ENCODE peak calls at places on chromosomes 2 and 18, in seven cellular contexts. One of them, this sample, is unnamed.

GRCh38 chr2:70978388-70979357 is at the start of gene ANKRD53:
- DNase-seq in esophagus muscularis mucosa: peak
- DNase-seq in CD8-positive, alpha-beta T cell: no peak
- DNase-seq in AG04450: no peak
- DNase-seq in CD8-positive, alpha-beta memory T cell: peak
- DNase-seq in A549: no peak
- DNase-seq in coronary artery: peak
- DNase-seq in this sample: peak

GRCh38 chr2:232850039-232850438 is 20.0 kb upstream of the SNORC start:
- DNase-seq in esophagus muscularis mucosa: no peak
- DNase-seq in CD8-positive, alpha-beta T cell: no peak
- DNase-seq in AG04450: no peak
- DNase-seq in CD8-positive, alpha-beta memory T cell: no peak
- DNase-seq in A549: no peak
- DNase-seq in coronary artery: no peak
- DNase-seq in this sample: no peak

GRCh38 chr18:76771132-76771824 is 51.1 kb upstream of the ZNF236 start:
- DNase-seq in esophagus muscularis mucosa: no peak
- DNase-seq in CD8-positive, alpha-beta T cell: no peak
- DNase-seq in AG04450: no peak
- DNase-seq in CD8-positive, alpha-beta memory T cell: no peak
- DNase-seq in A549: no peak
- DNase-seq in coronary artery: no peak
- DNase-seq in this sample: no peak

GRCh38 chr2:145380436-145381017 is 860.6 kb upstream of the ZEB2 start:
- DNase-seq in esophagus muscularis mucosa: no peak
- DNase-seq in CD8-positive, alpha-beta T cell: no peak
- DNase-seq in AG04450: peak
- DNase-seq in CD8-positive, alpha-beta memory T cell: no peak
- DNase-seq in A549: peak
- DNase-seq in coronary artery: no peak
- DNase-seq in this sample: no peak

GRCh38 chr2:45178854-45179253 is 169.6 kb upstream of the SIX2 start:
- DNase-seq in esophagus muscularis mucosa: no peak
- DNase-seq in CD8-positive, alpha-beta T cell: no peak
- DNase-seq in AG04450: no peak
- DNase-seq in CD8-positive, alpha-beta memory T cell: no peak
- DNase-seq in A549: no peak
- DNase-seq in coronary artery: no peak
- DNase-seq in this sample: no peak

GRCh38 chr2:105102963-105103421 is 65.1 kb downstream of the MRPS9 start:
- DNase-seq in esophagus muscularis mucosa: no peak
- DNase-seq in CD8-positive, alpha-beta T cell: no peak
- DNase-seq in AG04450: peak
- DNase-seq in CD8-positive, alpha-beta memory T cell: no peak
- DNase-seq in A549: no peak
- DNase-seq in coronary artery: no peak
- DNase-seq in this sample: no peak

GRCh38 chr2:44904578-44904977 is 36.9 kb upstream of the SIX3 start:
- DNase-seq in esophagus muscularis mucosa: no peak
- DNase-seq in CD8-positive, alpha-beta T cell: no peak
- DNase-seq in AG04450: no peak
- DNase-seq in CD8-positive, alpha-beta memory T cell: no peak
- DNase-seq in A549: no peak
- DNase-seq in coronary artery: no peak
- DNase-seq in this sample: no peak

GRCh38 chr18:58789856-58790255 is 74.8 kb upstream of the ZNF532 start:
- DNase-seq in esophagus muscularis mucosa: no peak
- DNase-seq in CD8-positive, alpha-beta T cell: no peak
- DNase-seq in AG04450: no peak
- DNase-seq in CD8-positive, alpha-beta memory T cell: no peak
- DNase-seq in A549: no peak
- DNase-seq in coronary artery: no peak
- DNase-seq in this sample: no peak

GRCh38 chr2:226431301-226431955 is 368.2 kb downstream of the IRS1 start:
- DNase-seq in esophagus muscularis mucosa: no peak
- DNase-seq in CD8-positive, alpha-beta T cell: no peak
- DNase-seq in AG04450: no peak
- DNase-seq in CD8-positive, alpha-beta memory T cell: no peak
- DNase-seq in A549: no peak
- DNase-seq in coronary artery: no peak
- DNase-seq in this sample: no peak

GRCh38 chr2:128172191-128172590 is 81.2 kb downstream of the UGGT1 start:
- DNase-seq in esophagus muscularis mucosa: no peak
- DNase-seq in CD8-positive, alpha-beta T cell: no peak
- DNase-seq in AG04450: no peak
- DNase-seq in CD8-positive, alpha-beta memory T cell: no peak
- DNase-seq in A549: no peak
- DNase-seq in coronary artery: no peak
- DNase-seq in this sample: no peak

GRCh38 chr2:164979113-164979512 is 23.8 kb upstream of the SLC38A11 start:
- DNase-seq in esophagus muscularis mucosa: no peak
- DNase-seq in CD8-positive, alpha-beta T cell: no peak
- DNase-seq in AG04450: no peak
- DNase-seq in CD8-positive, alpha-beta memory T cell: no peak
- DNase-seq in A549: no peak
- DNase-seq in coronary artery: no peak
- DNase-seq in this sample: no peak

GRCh38 chr2:100862081-100862480 is 42.1 kb downstream of the NPAS2 start:
- DNase-seq in esophagus muscularis mucosa: no peak
- DNase-seq in CD8-positive, alpha-beta T cell: no peak
- DNase-seq in AG04450: no peak
- DNase-seq in CD8-positive, alpha-beta memory T cell: no peak
- DNase-seq in A549: no peak
- DNase-seq in coronary artery: no peak
- DNase-seq in this sample: no peak

GRCh38 chr2:152730591-152731333 is 12.3 kb downstream of the ARL6IP6 start:
- DNase-seq in esophagus muscularis mucosa: no peak
- DNase-seq in CD8-positive, alpha-beta T cell: peak
- DNase-seq in AG04450: no peak
- DNase-seq in CD8-positive, alpha-beta memory T cell: peak
- DNase-seq in A549: no peak
- DNase-seq in coronary artery: no peak
- DNase-seq in this sample: no peak

GRCh38 chr18:31720867-31721266 is 36.5 kb upstream of the B4GALT6 start:
- DNase-seq in esophagus muscularis mucosa: no peak
- DNase-seq in CD8-positive, alpha-beta T cell: no peak
- DNase-seq in AG04450: no peak
- DNase-seq in CD8-positive, alpha-beta memory T cell: no peak
- DNase-seq in A549: no peak
- DNase-seq in coronary artery: no peak
- DNase-seq in this sample: no peak

GRCh38 chr2:6865346-6866238 is at the start of gene CMPK2:
- DNase-seq in esophagus muscularis mucosa: peak
- DNase-seq in CD8-positive, alpha-beta T cell: peak
- DNase-seq in AG04450: no peak
- DNase-seq in CD8-positive, alpha-beta memory T cell: peak
- DNase-seq in A549: peak
- DNase-seq in coronary artery: no peak
- DNase-seq in this sample: peak

GRCh38 chr18:25056456-25056855 is 295.5 kb downstream of the ZNF521 start:
- DNase-seq in esophagus muscularis mucosa: no peak
- DNase-seq in CD8-positive, alpha-beta T cell: no peak
- DNase-seq in AG04450: no peak
- DNase-seq in CD8-positive, alpha-beta memory T cell: no peak
- DNase-seq in A549: no peak
- DNase-seq in coronary artery: no peak
- DNase-seq in this sample: no peak

GRCh38 chr2:55838653-55839052 is 84.9 kb downstream of the EFEMP1 start:
- DNase-seq in esophagus muscularis mucosa: no peak
- DNase-seq in CD8-positive, alpha-beta T cell: no peak
- DNase-seq in AG04450: no peak
- DNase-seq in CD8-positive, alpha-beta memory T cell: no peak
- DNase-seq in A549: peak
- DNase-seq in coronary artery: no peak
- DNase-seq in this sample: no peak

GRCh38 chr2:238518127-238518827 is 91.5 kb downstream of the ASB1 start:
- DNase-seq in esophagus muscularis mucosa: no peak
- DNase-seq in CD8-positive, alpha-beta T cell: no peak
- DNase-seq in AG04450: no peak
- DNase-seq in CD8-positive, alpha-beta memory T cell: no peak
- DNase-seq in A549: no peak
- DNase-seq in coronary artery: no peak
- DNase-seq in this sample: peak

GRCh38 chr2:174039551-174040416 is 74.6 kb upstream of the SP3 start:
- DNase-seq in esophagus muscularis mucosa: peak
- DNase-seq in CD8-positive, alpha-beta T cell: peak
- DNase-seq in AG04450: peak
- DNase-seq in CD8-positive, alpha-beta memory T cell: peak
- DNase-seq in A549: peak
- DNase-seq in coronary artery: peak
- DNase-seq in this sample: peak

GRCh38 chr2:10329584-10329879 is 26.8 kb downstream of the HPCAL1 start:
- DNase-seq in esophagus muscularis mucosa: no peak
- DNase-seq in CD8-positive, alpha-beta T cell: no peak
- DNase-seq in AG04450: no peak
- DNase-seq in CD8-positive, alpha-beta memory T cell: no peak
- DNase-seq in A549: no peak
- DNase-seq in coronary artery: no peak
- DNase-seq in this sample: no peak

GRCh38 chr2:105925390-105925789 is 180.7 kb downstream of the NCK2 start:
- DNase-seq in esophagus muscularis mucosa: no peak
- DNase-seq in CD8-positive, alpha-beta T cell: no peak
- DNase-seq in AG04450: no peak
- DNase-seq in CD8-positive, alpha-beta memory T cell: no peak
- DNase-seq in A549: no peak
- DNase-seq in coronary artery: no peak
- DNase-seq in this sample: no peak

GRCh38 chr2:29293830-29294438 is 178.7 kb downstream of the CLIP4 start:
- DNase-seq in esophagus muscularis mucosa: no peak
- DNase-seq in CD8-positive, alpha-beta T cell: no peak
- DNase-seq in AG04450: no peak
- DNase-seq in CD8-positive, alpha-beta memory T cell: no peak
- DNase-seq in A549: peak
- DNase-seq in coronary artery: no peak
- DNase-seq in this sample: no peak

GRCh38 chr2:143068094-143068890 is 60.9 kb upstream of the ARHGAP15 start:
- DNase-seq in esophagus muscularis mucosa: no peak
- DNase-seq in CD8-positive, alpha-beta T cell: no peak
- DNase-seq in AG04450: no peak
- DNase-seq in CD8-positive, alpha-beta memory T cell: no peak
- DNase-seq in A549: no peak
- DNase-seq in coronary artery: no peak
- DNase-seq in this sample: no peak

GRCh38 chr18:55018602-55019001 is 59.3 kb upstream of the CCDC68 start:
- DNase-seq in esophagus muscularis mucosa: no peak
- DNase-seq in CD8-positive, alpha-beta T cell: no peak
- DNase-seq in AG04450: no peak
- DNase-seq in CD8-positive, alpha-beta memory T cell: no peak
- DNase-seq in A549: no peak
- DNase-seq in coronary artery: no peak
- DNase-seq in this sample: no peak

GRCh38 chr2:200199576-200200263 is 106.8 kb upstream of the SPATS2L start:
- DNase-seq in esophagus muscularis mucosa: no peak
- DNase-seq in CD8-positive, alpha-beta T cell: no peak
- DNase-seq in AG04450: no peak
- DNase-seq in CD8-positive, alpha-beta memory T cell: no peak
- DNase-seq in A549: no peak
- DNase-seq in coronary artery: no peak
- DNase-seq in this sample: no peak

GRCh38 chr2:228841475-228841874 is 429.6 kb downstream of the PID1 start:
- DNase-seq in esophagus muscularis mucosa: no peak
- DNase-seq in CD8-positive, alpha-beta T cell: no peak
- DNase-seq in AG04450: no peak
- DNase-seq in CD8-positive, alpha-beta memory T cell: no peak
- DNase-seq in A549: no peak
- DNase-seq in coronary artery: no peak
- DNase-seq in this sample: no peak

GRCh38 chr2:228840113-228840742 is 430.9 kb downstream of the PID1 start:
- DNase-seq in esophagus muscularis mucosa: no peak
- DNase-seq in CD8-positive, alpha-beta T cell: no peak
- DNase-seq in AG04450: no peak
- DNase-seq in CD8-positive, alpha-beta memory T cell: no peak
- DNase-seq in A549: no peak
- DNase-seq in coronary artery: no peak
- DNase-seq in this sample: no peak

GRCh38 chr2:228839506-228839905 is 431.6 kb downstream of the PID1 start:
- DNase-seq in esophagus muscularis mucosa: no peak
- DNase-seq in CD8-positive, alpha-beta T cell: no peak
- DNase-seq in AG04450: no peak
- DNase-seq in CD8-positive, alpha-beta memory T cell: no peak
- DNase-seq in A549: no peak
- DNase-seq in coronary artery: no peak
- DNase-seq in this sample: no peak

GRCh38 chr2:228841877-228842276 is 429.2 kb downstream of the PID1 start:
- DNase-seq in esophagus muscularis mucosa: no peak
- DNase-seq in CD8-positive, alpha-beta T cell: no peak
- DNase-seq in AG04450: no peak
- DNase-seq in CD8-positive, alpha-beta memory T cell: no peak
- DNase-seq in A549: no peak
- DNase-seq in coronary artery: no peak
- DNase-seq in this sample: no peak

GRCh38 chr2:228840743-228841114 is 430.4 kb downstream of the PID1 start:
- DNase-seq in esophagus muscularis mucosa: no peak
- DNase-seq in CD8-positive, alpha-beta T cell: no peak
- DNase-seq in AG04450: no peak
- DNase-seq in CD8-positive, alpha-beta memory T cell: no peak
- DNase-seq in A549: no peak
- DNase-seq in coronary artery: no peak
- DNase-seq in this sample: no peak
- H3K27ac ChIP-seq in esophagus muscularis mucosa: peak
- H3K27ac ChIP-seq in CD8-positive, alpha-beta T cell: no peak
- H3K27ac ChIP-seq in AG04450: no peak
- H3K27ac ChIP-seq in CD8-positive, alpha-beta memory T cell: no peak
- H3K27ac ChIP-seq in A549: no peak
- H3K27ac ChIP-seq in coronary artery: no peak
- H3K27ac ChIP-seq in this sample: no peak

DNA sequence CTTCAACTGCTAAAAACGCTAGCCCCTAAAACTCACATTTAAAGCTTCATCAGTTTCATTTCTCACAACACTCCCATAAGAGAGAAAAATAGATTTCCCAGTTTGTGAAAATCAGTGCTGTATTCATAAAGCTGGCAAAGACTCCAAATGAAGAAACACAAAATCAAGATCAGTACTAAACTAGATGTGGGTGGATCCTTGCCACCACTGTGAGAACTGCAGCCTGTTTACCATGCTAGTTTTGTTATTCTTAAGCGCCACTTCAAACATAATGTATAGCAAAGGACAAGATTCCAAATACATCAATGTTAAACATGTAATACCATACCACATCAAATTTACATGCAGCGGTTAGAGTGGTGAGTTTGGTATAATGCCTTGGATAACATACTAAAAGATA is 104.4 kb upstream of the CCDC150 start:
- DNase-seq in esophagus muscularis mucosa: no peak
- DNase-seq in CD8-positive, alpha-beta T cell: no peak
- DNase-seq in AG04450: no peak
- DNase-seq in CD8-positive, alpha-beta memory T cell: no peak
- DNase-seq in A549: no peak
- DNase-seq in coronary artery: no peak
- DNase-seq in this sample: no peak
- H3K27ac ChIP-seq in esophagus muscularis mucosa: no peak
- H3K27ac ChIP-seq in CD8-positive, alpha-beta T cell: no peak
- H3K27ac ChIP-seq in AG04450: no peak
- H3K27ac ChIP-seq in CD8-positive, alpha-beta memory T cell: no peak
- H3K27ac ChIP-seq in A549: no peak
- H3K27ac ChIP-seq in coronary artery: no peak
- H3K27ac ChIP-seq in this sample: no peak

GRCh38 chr2:206082298-206082843 is 3.6 kb downstream of the INO80D start:
- DNase-seq in esophagus muscularis mucosa: no peak
- DNase-seq in CD8-positive, alpha-beta T cell: no peak
- DNase-seq in AG04450: no peak
- DNase-seq in CD8-positive, alpha-beta memory T cell: no peak
- DNase-seq in A549: no peak
- DNase-seq in coronary artery: no peak
- DNase-seq in this sample: no peak
- H3K27ac ChIP-seq in esophagus muscularis mucosa: no peak
- H3K27ac ChIP-seq in CD8-positive, alpha-beta T cell: no peak
- H3K27ac ChIP-seq in AG04450: no peak
- H3K27ac ChIP-seq in CD8-positive, alpha-beta memory T cell: no peak
- H3K27ac ChIP-seq in A549: no peak
- H3K27ac ChIP-seq in coronary artery: no peak
- H3K27ac ChIP-seq in this sample: no peak

GRCh38 chr2:110642360-110642759 is 35.5 kb downstream of the BUB1 start:
- DNase-seq in esophagus muscularis mucosa: no peak
- DNase-seq in CD8-positive, alpha-beta T cell: no peak
- DNase-seq in AG04450: no peak
- DNase-seq in CD8-positive, alpha-beta memory T cell: no peak
- DNase-seq in A549: no peak
- DNase-seq in coronary artery: no peak
- DNase-seq in this sample: no peak
- H3K27ac ChIP-seq in esophagus muscularis mucosa: no peak
- H3K27ac ChIP-seq in CD8-positive, alpha-beta T cell: no peak
- H3K27ac ChIP-seq in AG04450: no peak
- H3K27ac ChIP-seq in CD8-positive, alpha-beta memory T cell: no peak
- H3K27ac ChIP-seq in A549: no peak
- H3K27ac ChIP-seq in coronary artery: no peak
- H3K27ac ChIP-seq in this sample: no peak